ENCODE peak calls at places on chromosomes 7 and 10, in four cellular contexts. One of them, this sample, is unnamed.

GRCh38 chr10:60828489-60828852 is 50.2 kb downstream of the CDK1 start:
- DNase-seq in NAMALWA: no peak
- DNase-seq in NCI-H1930: no peak
- DNase-seq in lung: no peak
- DNase-seq in this sample: no peak

GRCh38 chr10:89414146-89414878 is at the start of gene IFIT5:
- DNase-seq in NCI-H1930: peak
- DNase-seq in NAMALWA: peak
- DNase-seq in lung: peak
- DNase-seq in this sample: no peak

GRCh38 chr10:77620731-77621130 is 16.9 kb downstream of the KCNMA1 start:
- DNase-seq in NCI-H1930: no peak
- DNase-seq in lung: no peak
- DNase-seq in NAMALWA: no peak
- DNase-seq in this sample: no peak

GRCh38 chr10:17544465-17544864 is 72.7 kb downstream of the HACD1 start:
- DNase-seq in NCI-H1930: no peak
- DNase-seq in lung: no peak
- DNase-seq in NAMALWA: no peak
- DNase-seq in this sample: no peak

GRCh38 chr7:43600046-43600445 is 17.1 kb downstream of the STK17A start:
- DNase-seq in NAMALWA: no peak
- DNase-seq in lung: no peak
- DNase-seq in NCI-H1930: no peak
- DNase-seq in this sample: no peak

GRCh38 chr10:92011560-92012214 is 88.1 kb downstream of the BTAF1 start:
- DNase-seq in NCI-H1930: no peak
- DNase-seq in NAMALWA: peak
- DNase-seq in lung: no peak
- DNase-seq in this sample: no peak

GRCh38 chr10:80596391-80597257 is 58.9 kb downstream of the SH2D4B start:
- DNase-seq in lung: no peak
- DNase-seq in NCI-H1930: peak
- DNase-seq in NAMALWA: peak
- DNase-seq in this sample: no peak

GRCh38 chr7:70134029-70134445 is 535.8 kb downstream of the AUTS2 start:
- DNase-seq in NAMALWA: no peak
- DNase-seq in lung: no peak
- DNase-seq in NCI-H1930: peak
- DNase-seq in this sample: no peak

GRCh38 chr7:70563960-70564359 is 568.0 kb upstream of the GALNT17 start:
- DNase-seq in lung: no peak
- DNase-seq in NCI-H1930: no peak
- DNase-seq in NAMALWA: no peak
- DNase-seq in this sample: no peak

GRCh38 chr10:29962451-29962850 is 96.9 kb downstream of the JCAD start:
- DNase-seq in NCI-H1930: no peak
- DNase-seq in NAMALWA: no peak
- DNase-seq in lung: no peak
- DNase-seq in this sample: no peak

GRCh38 chr7:26646666-26647065 is 217.7 kb downstream of the SKAP2 start:
- DNase-seq in NCI-H1930: no peak
- DNase-seq in NAMALWA: no peak
- DNase-seq in lung: no peak
- DNase-seq in this sample: no peak

GRCh38 chr10:110701618-110701971 is 57.5 kb downstream of the RBM20 start:
- DNase-seq in NCI-H1930: no peak
- DNase-seq in NAMALWA: no peak
- DNase-seq in lung: no peak
- DNase-seq in this sample: no peak

GRCh38 chr7:197413-198335 is 5.3 kb downstream of the FAM20C start:
- DNase-seq in NCI-H1930: no peak
- DNase-seq in NAMALWA: no peak
- DNase-seq in lung: no peak
- DNase-seq in this sample: no peak

GRCh38 chr7:81499262-81500116 is 270.4 kb downstream of the HGF start:
- DNase-seq in lung: no peak
- DNase-seq in NCI-H1930: peak
- DNase-seq in NAMALWA: peak
- DNase-seq in this sample: peak

GRCh38 chr10:60382946-60383681 is 6.6 kb downstream of the ANK3 start:
- DNase-seq in lung: no peak
- DNase-seq in NAMALWA: no peak
- DNase-seq in NCI-H1930: no peak
- DNase-seq in this sample: peak

GRCh38 chr10:14240253-14241189 is 90.2 kb downstream of the FRMD4A start:
- DNase-seq in lung: no peak
- DNase-seq in NAMALWA: no peak
- DNase-seq in NCI-H1930: no peak
- DNase-seq in this sample: no peak

GRCh38 chr10:68861253-68861652 is 33.9 kb downstream of the STOX1 start:
- DNase-seq in NCI-H1930: no peak
- DNase-seq in NAMALWA: no peak
- DNase-seq in lung: no peak
- DNase-seq in this sample: no peak

GRCh38 chr7:141654551-141654950 is 47.4 kb downstream of the DENND11 start:
- DNase-seq in NAMALWA: peak
- DNase-seq in NCI-H1930: peak
- DNase-seq in lung: no peak
- DNase-seq in this sample: peak